ENCODE peak calls at places on chromosomes 4 and X, in four cellular contexts. S is HepG2, F is SK-N-SH, N is GM12878. I is an unnamed sample.

GRCh38 chr4:103994059-103994458 is 274.3 kb upstream of the TACR3 start:
- DNase-seq in F (no peak), N (no peak), S (peak), I (no peak)

GRCh38 chrX:100410083-100410590 is at the start of gene PCDH19:
- DNase-seq in S (no peak), N (no peak), F (peak), I (peak)

GRCh38 chrX:118350221-118350620 is 4.3 kb downstream of the WDR44 start:
- DNase-seq in F (no peak), N (no peak), S (no peak), I (no peak)

GRCh38 chr4:165635261-165635838 is 237.7 kb upstream of the TLL1 start:
- DNase-seq in N (no peak), S (no peak), F (no peak), I (no peak)

GRCh38 chr4:17544205-17544604 is 29.2 kb downstream of the CLRN2 start:
- DNase-seq in F (no peak), S (peak), N (no peak), I (no peak)

GRCh38 chr4:165382640-165383039 is 3.8 kb downstream of the CPE start:
- DNase-seq in S (no peak), F (no peak), N (no peak), I (no peak)

GRCh38 chr4:32117696-32118095 is 1397.5 kb downstream of the PCDH7 start:
- DNase-seq in F (no peak), N (no peak), S (no peak), I (peak)

GRCh38 chrX:2447484-2447883 is 53.3 kb downstream of the DHRSX start:
- DNase-seq in N (no peak), F (no peak), S (no peak), I (no peak)

GRCh38 chrX:109782994-109783711 is 50.1 kb upstream of the ACSL4 start:
- DNase-seq in F (no peak), N (no peak), S (no peak), I (no peak)

GRCh38 chr4:48727666-48728459 is 52.2 kb downstream of the FRYL start:
- DNase-seq in S (no peak), F (no peak), N (no peak), I (no peak)

GRCh38 chr4:19924761-19925160 is 326.9 kb upstream of the SLIT2 start:
- DNase-seq in N (no peak), F (peak), S (no peak), I (no peak)

GRCh38 chrX:38754102-38754790 is 47.0 kb upstream of the MID1IP1 start:
- DNase-seq in N (peak), F (peak), S (peak), I (peak)

GRCh38 chrX:16185725-16186136 is 18.4 kb downstream of the MAGEB17 start:
- DNase-seq in S (no peak), F (no peak), N (peak), I (peak)

GRCh38 chrX:102154218-102154860 is 1.4 kb downstream of the BEX5 start:
- DNase-seq in N (no peak), S (no peak), F (peak), I (no peak)

GRCh38 chrX:132292753-132293152 is 73.5 kb upstream of the RAP2C start:
- DNase-seq in N (peak), S (peak), F (peak), I (peak)

GRCh38 chrX:154444001-154444754 is at the start of gene FAM50A:
- DNase-seq in S (no peak), N (no peak), F (peak), I (peak)

GRCh38 chr4:184695178-184695896 is 38.6 kb downstream of the CENPU start:
- DNase-seq in S (no peak), F (no peak), N (no peak), I (no peak)

GRCh38 chr4:112075129-112075753 is 70.0 kb upstream of the FAM241A start:
- DNase-seq in N (no peak), F (peak), S (peak), I (peak)

GRCh38 chr4:7031526-7032449 is 11.4 kb upstream of the TADA2B start:
- DNase-seq in S (no peak), F (no peak), N (no peak), I (peak)

GRCh38 chr4:2829933-2830451 is 13.7 kb upstream of the ADD1 start:
- DNase-seq in S (no peak), F (peak), N (no peak), I (no peak)

GRCh38 chr4:110172972-110173371 is 25.4 kb downstream of the ELOVL6 start:
- DNase-seq in N (no peak), F (no peak), S (no peak), I (no peak)

GRCh38 chr4:183905593-183906485 is 732 bp downstream of the STOX2 start:
- DNase-seq in F (peak), S (no peak), N (no peak), I (no peak)

GRCh38 chrX:134604701-134605271 is 53.5 kb downstream of the PLAC1 start:
- DNase-seq in F (no peak), N (no peak), S (no peak), I (no peak)

GRCh38 chr4:161554372-161554990 is 609.3 kb downstream of the FSTL5 start:
- DNase-seq in S (no peak), F (no peak), N (no peak), I (no peak)

GRCh38 chr4:157151711-157152110 is 68.8 kb upstream of the GRIA2 start:
- DNase-seq in S (no peak), N (no peak), F (no peak), I (no peak)

GRCh38 chrX:23883737-23884354 is 23.9 kb downstream of the APOO start:
- DNase-seq in F (no peak), N (no peak), S (peak), I (peak)

GRCh38 chr4:23966720-23967119 is 76.9 kb upstream of the PPARGC1A start:
- DNase-seq in S (peak), N (no peak), F (peak), I (no peak)

DNA sequence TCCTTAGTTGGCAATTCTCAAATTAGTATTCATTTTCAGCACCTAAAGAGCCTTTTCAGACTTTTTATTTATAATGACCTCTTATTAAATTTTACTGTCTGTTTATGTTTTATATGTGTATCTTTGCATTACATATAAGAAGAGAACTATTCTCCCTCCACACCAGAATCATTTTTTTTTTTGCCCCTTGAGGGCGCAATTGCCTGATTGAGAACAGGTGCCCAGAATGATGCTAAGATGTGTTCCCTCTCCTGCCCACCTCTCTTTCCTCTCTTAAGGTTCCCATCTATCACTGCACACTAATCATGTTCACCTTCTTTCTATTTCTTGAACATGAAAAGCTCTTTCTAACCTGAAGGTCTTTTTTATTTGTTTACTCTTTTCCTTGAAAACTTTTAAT is 44.2 kb upstream of the ADAM29 start:
- DNase-seq in S (no peak), N (peak), F (peak), I (peak)
- TF ChIP-seq REST in S (no peak), N (no peak), F (no peak), I (no peak)

DNA sequence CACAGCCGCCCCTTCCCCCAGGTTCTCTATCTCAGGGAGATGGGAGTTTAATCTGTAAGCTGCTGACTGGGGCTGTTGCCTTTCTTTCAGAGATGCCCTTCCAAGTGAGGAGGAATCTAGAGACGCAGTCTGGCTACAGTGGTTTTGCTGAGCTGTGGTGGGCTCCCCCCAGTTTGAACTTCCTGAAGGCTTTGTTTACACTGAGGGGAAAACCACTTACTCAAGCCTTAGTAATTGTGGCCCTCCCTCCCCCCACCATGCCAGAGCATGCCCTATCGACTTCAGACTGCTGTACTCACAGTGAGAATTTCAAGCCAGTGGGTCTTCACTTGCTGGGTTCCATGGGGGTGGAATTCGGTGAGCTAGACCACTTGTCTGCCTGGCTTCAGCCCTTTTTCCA is 131.3 kb downstream of the FAAH2 start:
- DNase-seq in F (no peak), S (no peak), N (peak), I (no peak)
- TF ChIP-seq NFIC in F (no peak), S (no peak), N (no peak), I (no peak)

DNA sequence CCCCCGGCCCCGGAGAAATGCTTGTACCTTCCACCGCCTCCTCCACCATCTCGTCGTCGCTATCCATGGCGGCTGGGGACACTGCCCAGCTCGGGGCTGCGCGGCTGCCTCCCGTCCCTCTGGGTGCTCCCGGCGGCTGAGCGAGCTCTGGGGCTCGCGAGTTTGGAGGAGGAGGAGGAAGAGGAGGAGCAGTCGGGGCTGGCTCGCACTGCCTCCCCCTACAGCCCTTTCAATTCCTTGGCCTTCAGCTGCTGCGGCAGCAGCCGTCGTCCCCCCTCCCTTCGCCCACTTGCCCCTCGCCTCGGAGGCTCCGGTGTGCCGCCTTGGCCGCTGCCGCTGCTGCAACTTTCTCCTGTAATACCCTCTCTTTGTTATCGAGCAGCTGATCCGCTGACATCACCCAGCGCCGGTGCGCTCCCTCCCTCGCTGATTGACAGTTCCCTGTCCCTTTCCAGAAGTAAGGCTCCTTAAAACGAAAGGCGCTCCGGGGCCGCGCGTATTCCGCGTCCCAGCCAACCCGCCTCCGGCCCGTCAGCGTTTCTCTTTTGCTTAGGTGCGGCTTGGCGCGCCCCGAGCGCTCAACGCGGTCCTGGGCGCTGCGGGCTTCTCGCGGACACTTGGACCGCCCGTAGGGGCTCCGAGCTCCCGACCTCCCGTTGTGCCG is at the start of gene SETD7:
- DNase-seq in S (no peak), N (no peak), F (peak), I (peak)
- TF ChIP-seq REST in S (no peak), N (no peak), F (no peak), I (no peak)

DNA sequence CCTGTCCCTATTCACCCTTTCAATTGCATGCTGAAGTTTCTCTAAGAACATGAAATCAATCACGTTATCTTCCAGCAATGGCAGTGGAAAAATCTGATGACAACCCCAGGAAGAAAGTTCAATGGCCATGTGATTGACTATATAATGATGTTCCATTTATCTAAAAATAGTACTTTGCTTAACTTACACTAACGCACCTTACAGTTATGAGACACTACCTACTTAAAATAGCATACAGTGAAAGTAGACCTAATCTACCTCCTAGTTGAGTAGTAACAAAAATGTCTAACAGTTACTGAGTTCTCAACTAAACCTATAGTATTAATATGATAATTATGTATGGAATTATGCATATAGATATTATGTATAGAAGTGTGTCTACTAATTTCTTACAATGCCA is 28.6 kb upstream of the PGM2 start:
- DNase-seq in N (no peak), S (no peak), F (no peak), I (no peak)
- TF ChIP-seq NFIC in N (no peak), S (no peak), F (no peak), I (no peak)

GRCh38 chr4:102823897-102824296 is 3.5 kb downstream of the UBE2D3 start:
- DNase-seq in F (no peak), N (no peak), S (no peak), I (no peak)
- TF ChIP-seq REST in F (no peak), N (no peak), S (no peak), I (no peak)

DNA sequence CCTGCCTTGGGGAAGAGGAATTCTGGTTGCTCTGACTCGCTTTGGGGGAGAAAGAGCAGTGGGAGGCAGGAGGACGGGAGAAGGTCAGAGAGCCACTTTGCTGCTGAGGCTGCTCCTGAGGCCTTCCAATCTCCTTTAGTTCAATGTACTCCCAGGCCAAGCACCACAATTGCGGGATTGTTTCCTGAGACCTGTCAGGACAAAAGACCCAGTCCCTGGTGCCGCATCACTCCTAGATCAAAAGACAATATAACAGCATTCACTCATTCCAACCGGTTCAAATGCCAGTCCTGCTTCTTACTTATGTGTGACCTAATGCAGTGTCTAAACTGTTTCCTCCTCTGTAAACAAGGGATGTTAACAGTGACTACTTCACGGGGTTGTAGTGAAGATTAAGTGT is 106.4 kb downstream of the TRIML1 start:
- DNase-seq in S (no peak), N (no peak), F (no peak), I (no peak)
- TF ChIP-seq NFIC in S (no peak), N (no peak), F (no peak), I (no peak)

GRCh38 chr4:87409420-87409939 is 12.9 kb upstream of the NUDT9 start:
- DNase-seq in F (no peak), S (peak), N (no peak), I (no peak)
- TF ChIP-seq REST in F (no peak), S (no peak), N (no peak), I (no peak)

GRCh38 chrX:136047001-136047642 is 61.9 kb downstream of the SLC9A6 start:
- DNase-seq in F (no peak), S (no peak), N (no peak), I (no peak)
- TF ChIP-seq NFIC in F (peak), S (no peak), N (no peak), I (no peak)

DNA sequence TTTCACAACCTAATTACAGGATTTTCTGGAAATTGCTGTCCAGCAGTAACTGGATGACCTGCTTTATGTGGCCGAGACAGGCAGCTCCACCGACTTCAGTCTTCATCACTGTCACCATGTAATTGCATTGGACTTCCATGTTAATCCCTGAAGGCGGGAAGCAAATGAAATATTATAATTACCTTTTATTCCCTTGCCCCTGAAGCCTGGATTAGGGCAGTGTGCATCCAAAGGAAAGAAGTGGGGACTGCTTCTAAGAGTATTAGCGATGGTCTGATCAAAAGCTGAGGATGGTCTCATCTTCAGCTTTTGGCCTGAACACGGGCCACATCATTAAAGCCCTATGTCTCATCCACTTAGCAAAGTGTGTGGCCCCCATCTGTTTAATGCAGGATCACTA is 311.6 kb upstream of the GALNT7 start:
- DNase-seq in S (no peak), N (no peak), F (no peak), I (no peak)
- TF ChIP-seq REST in S (no peak), N (no peak), F (no peak), I (no peak)

DNA sequence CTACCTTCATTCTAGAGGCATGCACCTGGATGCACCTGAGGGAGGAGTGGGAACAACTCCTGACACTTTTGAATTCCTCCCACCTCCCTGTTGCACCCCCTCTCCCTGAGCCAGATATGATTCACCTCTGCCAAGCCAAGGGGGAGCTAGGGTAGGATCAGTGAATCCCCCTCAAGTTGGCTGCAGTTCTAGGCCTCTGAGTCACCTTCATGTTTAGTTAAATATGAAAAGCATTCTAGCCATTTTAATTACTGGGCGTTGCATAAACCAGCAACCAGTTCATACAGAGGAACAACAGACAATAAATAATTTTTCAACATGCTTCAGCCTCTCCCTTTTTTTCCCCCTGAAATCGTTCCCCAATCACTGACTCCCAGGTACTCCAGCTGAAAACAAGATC is 1440.2 kb downstream of the ADGRL3 start:
- DNase-seq in F (no peak), N (no peak), S (no peak), I (no peak)
- TF ChIP-seq NFIC in F (no peak), N (no peak), S (no peak), I (no peak)

I was measured in K562.